ENCODE peak calls at places on chromosomes 5 and 9, in nine cellular contexts. V, F, K, Y, Z, B, Q, O and C are unnamed samples.

GRCh38 chr5:112205840-112206239 is 213.2 kb downstream of the EPB41L4A start:
- DNase-seq in V (no peak), F (no peak), K (no peak), Y (no peak), Z (no peak), B (no peak), Q (no peak), O (no peak), C (no peak)

GRCh38 chr5:73280821-73281746 is 108.1 kb downstream of the TMEM174 start:
- DNase-seq in V (peak), F (no peak), K (no peak), Y (peak), Z (peak), B (peak), Q (peak), O (peak), C (no peak)

GRCh38 chr5:88588609-88589008 is 294.4 kb downstream of the MEF2C start:
- DNase-seq in V (no peak), F (no peak), K (no peak), Y (no peak), Z (no peak), B (no peak), Q (no peak), O (no peak), C (no peak)

GRCh38 chr5:40484495-40484894 is 195.2 kb upstream of the PTGER4 start:
- DNase-seq in V (no peak), F (no peak), K (peak), Y (no peak), Z (no peak), B (no peak), Q (no peak), O (no peak), C (no peak)

GRCh38 chr5:135887447-135887864 is 8.2 kb downstream of the IL9 start:
- DNase-seq in V (peak), F (no peak), K (peak), Y (peak), Z (peak), B (peak), Q (peak), O (peak), C (peak)

GRCh38 chr5:132055441-132055807 is 5.0 kb upstream of the IL3 start:
- DNase-seq in V (no peak), F (no peak), K (no peak), Y (no peak), Z (peak), B (no peak), Q (no peak), O (no peak), C (no peak)

GRCh38 chr5:157271740-157272271 is 5.9 kb downstream of the CYFIP2 start:
- DNase-seq in V (no peak), F (no peak), K (peak), Y (no peak), Z (peak), B (no peak), Q (no peak), O (no peak), C (no peak)

GRCh38 chr9:93807166-93808013 is 147.8 kb downstream of the BARX1 start:
- DNase-seq in V (no peak), F (peak), K (no peak), Y (no peak), Z (no peak), B (no peak), Q (no peak), O (no peak), C (no peak)

GRCh38 chr9:91130796-91131318 is 230.9 kb downstream of the AUH start:
- DNase-seq in V (peak), F (no peak), K (no peak), Y (no peak), Z (no peak), B (no peak), Q (no peak), O (no peak), C (no peak)

GRCh38 chr9:90847971-90848370 is 46.4 kb downstream of the SYK start:
- DNase-seq in V (no peak), F (no peak), K (no peak), Y (no peak), Z (no peak), B (no peak), Q (no peak), O (no peak), C (no peak)

GRCh38 chr9:69931340-69931739 is 110.7 kb downstream of the CFAP95 start:
- DNase-seq in V (no peak), F (no peak), K (no peak), Y (peak), Z (no peak), B (no peak), Q (no peak), O (no peak), C (no peak)

GRCh38 chr9:125982798-125983406 is 235.7 kb downstream of the PBX3 start:
- DNase-seq in V (no peak), F (peak), K (no peak), Y (no peak), Z (no peak), B (no peak), Q (no peak), O (no peak), C (no peak)

GRCh38 chr5:90111354-90112070 is 298.0 kb downstream of the CETN3 start:
- DNase-seq in V (peak), F (no peak), K (no peak), Y (peak), Z (no peak), B (no peak), Q (no peak), O (no peak), C (no peak)

GRCh38 chr9:108913391-108913790 is 20.5 kb downstream of the ELP1 start:
- DNase-seq in V (no peak), F (no peak), K (no peak), Y (no peak), Z (no peak), B (no peak), Q (no peak), O (no peak), C (no peak)

GRCh38 chr5:43432486-43433365 is 20.5 kb upstream of the CCL28 start:
- DNase-seq in V (peak), F (no peak), K (no peak), Y (peak), Z (peak), B (peak), Q (peak), O (peak), C (no peak)

GRCh38 chr9:6944896-6945295 is 187.1 kb downstream of the KDM4C start:
- DNase-seq in V (peak), F (no peak), K (no peak), Y (peak), Z (no peak), B (peak), Q (peak), O (peak), C (no peak)

GRCh38 chr5:128199104-128199503 is 115.5 kb downstream of the SLC12A2 start:
- DNase-seq in V (peak), F (no peak), K (no peak), Y (peak), Z (peak), B (peak), Q (peak), O (peak), C (no peak)

GRCh38 chr5:157454273-157454672 is 5.7 kb upstream of the NIPAL4 start:
- DNase-seq in V (no peak), F (peak), K (no peak), Y (no peak), Z (no peak), B (no peak), Q (no peak), O (no peak), C (no peak)

GRCh38 chr5:142215915-142216681 is 107.5 kb downstream of the NDFIP1 start:
- DNase-seq in V (peak), F (peak), K (no peak), Y (peak), Z (peak), B (peak), Q (peak), O (peak), C (peak)

GRCh38 chr5:122858451-122858850 is 13.0 kb downstream of the SNX24 start:
- DNase-seq in V (peak), F (no peak), K (no peak), Y (peak), Z (no peak), B (peak), Q (no peak), O (no peak), C (no peak)

GRCh38 chr5:135433626-135434426 is 13.3 kb downstream of the DCANP1 start:
- DNase-seq in V (peak), F (no peak), K (no peak), Y (no peak), Z (no peak), B (no peak), Q (no peak), O (no peak), C (no peak)

GRCh38 chr9:130327070-130327780 is 61.7 kb downstream of the HMCN2 start:
- DNase-seq in V (no peak), F (no peak), K (no peak), Y (no peak), Z (no peak), B (no peak), Q (no peak), O (no peak), C (no peak)

GRCh38 chr9:90546200-90546599 is 96.4 kb downstream of the DIRAS2 start:
- DNase-seq in V (peak), F (no peak), K (peak), Y (peak), Z (peak), B (peak), Q (peak), O (peak), C (peak)

GRCh38 chr5:135051399-135051798 is 17.4 kb upstream of the PITX1 start:
- DNase-seq in V (no peak), F (no peak), K (no peak), Y (no peak), Z (no peak), B (no peak), Q (no peak), O (no peak), C (no peak)

GRCh38 chr9:127960410-127961165 is 20.2 kb downstream of the EEIG1 start:
- DNase-seq in V (peak), F (no peak), K (no peak), Y (no peak), Z (no peak), B (peak), Q (no peak), O (no peak), C (no peak)

GRCh38 chr9:34624475-34624984 is 4.2 kb upstream of the DCTN3 start:
- DNase-seq in V (no peak), F (no peak), K (no peak), Y (no peak), Z (no peak), B (no peak), Q (no peak), O (no peak), C (no peak)

GRCh38 chr9:136591191-136591752 is 45.4 kb upstream of the NOTCH1 start:
- DNase-seq in V (no peak), F (no peak), K (no peak), Y (no peak), Z (no peak), B (no peak), Q (no peak), O (no peak), C (no peak)

GRCh38 chr9:34547960-34548603 is 25.3 kb upstream of the ENHO start:
- DNase-seq in V (peak), F (peak), K (peak), Y (peak), Z (peak), B (peak), Q (peak), O (peak), C (no peak)

GRCh38 chr5:110414360-110414759 is 312.1 kb downstream of the TMEM232 start:
- DNase-seq in V (peak), F (no peak), K (peak), Y (peak), Z (no peak), B (no peak), Q (peak), O (no peak), C (no peak)

GRCh38 chr5:137320056-137321045 is 178.8 kb downstream of the SPOCK1 start:
- DNase-seq in V (peak), F (no peak), K (peak), Y (peak), Z (peak), B (peak), Q (peak), O (peak), C (peak)

DNA sequence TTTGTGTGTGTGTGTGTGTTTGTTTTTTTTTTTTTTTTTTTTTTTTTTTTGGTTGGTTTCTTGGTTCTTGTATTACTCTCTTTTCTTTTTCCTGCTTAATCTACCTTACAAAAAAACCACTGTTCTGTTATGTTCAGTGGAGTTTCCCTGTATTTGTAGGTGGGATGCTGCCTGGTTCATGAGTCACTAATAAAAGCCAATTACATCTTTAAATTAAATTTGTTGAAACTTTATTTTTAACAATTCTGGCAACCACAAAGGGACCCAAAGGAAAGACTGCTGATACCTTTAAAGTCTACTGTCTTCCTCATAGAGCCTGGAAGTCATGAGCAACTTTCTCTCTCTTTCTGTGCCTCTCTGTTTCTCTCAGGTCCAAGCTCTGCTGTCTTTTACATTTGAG is 29.5 kb upstream of the RNF20 start:
- DNase-seq in V (no peak), F (no peak), K (no peak), Y (no peak), Z (no peak), B (no peak), Q (no peak), O (no peak), C (no peak)
- TF ChIP-seq CTCF in V (no peak), F (no peak), K (no peak), Y (no peak), Z (no peak), B (no peak), Q (no peak), O (no peak), C (no peak)

GRCh38 chr5:1887400-1888360 is 5.0 kb upstream of the IRX4 start:
- DNase-seq in V (peak), F (no peak), K (no peak), Y (no peak), Z (no peak), B (peak), Q (no peak), O (no peak), C (no peak)
- H3K4me3 ChIP-seq in V (peak), F (peak), K (no peak), Y (no peak), Z (no peak), B (peak), Q (no peak), O (peak), C (no peak)

DNA sequence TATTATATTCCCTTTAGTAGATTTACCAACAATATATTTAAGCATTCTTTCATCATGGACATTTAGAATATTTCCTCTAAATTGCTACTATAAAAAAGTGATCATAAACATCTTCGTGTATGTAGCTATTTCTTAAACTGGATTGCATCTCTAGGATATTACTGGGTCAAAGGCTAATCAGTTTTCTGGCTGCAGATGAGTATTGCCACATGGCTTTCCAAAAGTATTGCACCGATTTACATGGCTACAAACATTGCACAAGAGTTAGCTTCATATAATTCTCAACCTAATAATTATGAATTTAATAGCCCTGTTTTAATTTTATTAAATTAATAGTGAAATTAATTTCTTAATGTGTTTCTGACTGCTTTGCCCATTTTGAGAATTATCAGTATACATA is 183.4 kb downstream of the DMRT2 start:
- DNase-seq in V (no peak), F (no peak), K (no peak), Y (no peak), Z (no peak), B (no peak), Q (no peak), O (no peak), C (no peak)
- TF ChIP-seq CTCF in V (no peak), F (no peak), K (no peak), Y (no peak), Z (no peak), B (no peak), Q (no peak), O (no peak), C (no peak)

GRCh38 chr5:32387841-32388240 is 56.7 kb downstream of the ZFR start:
- DNase-seq in V (no peak), F (no peak), K (no peak), Y (no peak), Z (no peak), B (no peak), Q (no peak), O (no peak), C (no peak)

GRCh38 chr5:32390819-32391591 is 53.5 kb downstream of the ZFR start:
- DNase-seq in V (peak), F (no peak), K (no peak), Y (peak), Z (no peak), B (peak), Q (peak), O (peak), C (peak)

GRCh38 chr5:32392039-32392438 is 52.5 kb downstream of the ZFR start:
- DNase-seq in V (no peak), F (no peak), K (no peak), Y (no peak), Z (no peak), B (no peak), Q (no peak), O (no peak), C (no peak)

GRCh38 chr5:32387176-32387575 is 57.4 kb downstream of the ZFR start:
- DNase-seq in V (no peak), F (no peak), K (no peak), Y (no peak), Z (no peak), B (no peak), Q (no peak), O (no peak), C (no peak)

DNA sequence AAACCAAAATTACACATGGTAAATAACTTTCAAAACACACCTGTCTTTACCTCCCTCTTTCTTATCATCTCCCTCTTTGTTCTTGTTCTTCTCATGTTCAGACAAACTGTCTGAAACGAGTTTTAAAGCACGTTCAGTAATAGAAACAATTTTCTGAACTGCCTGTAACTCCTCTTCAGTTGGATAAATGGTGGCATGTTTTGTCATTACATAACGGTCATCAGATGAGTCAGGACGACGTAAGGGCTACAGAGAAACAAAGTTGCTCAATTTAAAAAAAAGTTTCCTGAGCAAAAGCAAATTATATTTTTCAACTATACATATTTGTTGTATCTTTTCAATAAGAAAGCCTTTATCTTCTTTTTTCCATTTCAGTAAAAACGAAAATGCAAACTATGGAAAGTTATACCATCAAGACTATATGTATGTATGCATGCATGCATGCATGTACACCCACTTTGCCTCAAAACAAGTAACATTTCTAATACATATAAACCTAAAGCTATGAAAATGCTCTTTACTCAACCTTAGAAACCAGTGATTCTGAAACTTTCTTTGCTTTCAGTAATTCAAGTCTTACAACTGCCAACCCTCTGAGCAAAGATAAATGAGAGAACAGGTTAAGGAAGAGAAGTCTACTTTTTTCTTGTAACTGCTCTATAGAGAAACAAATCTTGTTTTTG is 56.0 kb downstream of the ZFR start:
- DNase-seq in V (peak), F (no peak), K (no peak), Y (peak), Z (no peak), B (peak), Q (peak), O (no peak), C (no peak)
- H3K4me3 ChIP-seq in V (no peak), F (no peak), K (no peak), Y (no peak), Z (no peak), B (no peak), Q (no peak), O (no peak), C (no peak)

GRCh38 chr5:148912714-148913398 is 86.4 kb downstream of the ADRB2 start:
- DNase-seq in V (peak), F (no peak), K (no peak), Y (peak), Z (peak), B (peak), Q (peak), O (peak), C (peak)
- TF ChIP-seq CTCF in V (peak), F (no peak), K (no peak), Y (peak), Z (peak), B (peak), Q (peak), O (peak), C (peak)

GRCh38 chr5:170296036-170296934 is 1.3 kb downstream of the LCP2 start:
- DNase-seq in V (no peak), F (no peak), K (no peak), Y (no peak), Z (no peak), B (no peak), Q (no peak), O (no peak), C (no peak)
- H3K4me3 ChIP-seq in V (no peak), F (peak), K (peak), Y (no peak), Z (peak), B (no peak), Q (no peak), O (no peak), C (no peak)